ENCODE peak calls at places on chromosomes 4 and X, in four cellular contexts. D is GM20000; G is activated CD4-positive, alpha-beta memory T cell treated with anti-CD3 and anti-CD28 coated beads, Interleukin-2, amount 10 ng/mL, durations not matched to agents 7 days and 5 days; J is HT1080. O is an unnamed sample.
A peak's percentile ranks its signal among the peaks of the same experiment; 100 is the strongest.

GRCh38 chr4:73450398-73451004 is 14.5 kb downstream of the AFP start:
- DNase-seq in D (no peak), G (no peak), J (peak; percentile 89), O (no peak)

GRCh38 chrX:136865270-136866168 is 15.0 kb downstream of the RBMX start:
- DNase-seq in D (no peak), G (no peak), J (no peak), O (no peak)

GRCh38 chr4:111641813-111642579 is 503.3 kb upstream of the FAM241A start:
- DNase-seq in G (peak; percentile 20), J (peak; percentile 75), D (peak; percentile 64), O (peak; percentile 68)

GRCh38 chr4:23697722-23698121 is 192.1 kb downstream of the PPARGC1A start:
- DNase-seq in J (no peak), G (no peak), D (no peak), O (no peak)

GRCh38 chr4:107993969-107994368 is 4.3 kb downstream of the HADH start:
- DNase-seq in J (no peak), D (peak; percentile 62), G (no peak), O (no peak)

GRCh38 chrX:14802943-14803710 is 69.7 kb downstream of the FANCB start:
- DNase-seq in J (no peak), G (no peak), D (no peak), O (no peak)

GRCh38 chrX:153869473-153870287 is 16.3 kb downstream of the L1CAM start:
- DNase-seq in J (no peak), D (no peak), G (no peak), O (no peak)

GRCh38 chrX:93673869-93674271 is at the start of gene FAM133A:
- DNase-seq in J (no peak), D (no peak), G (no peak), O (no peak)

GRCh38 chrX:97199501-97199900 is 315.8 kb downstream of the RPA4 start:
- DNase-seq in G (no peak), J (no peak), D (no peak), O (no peak)

GRCh38 chr4:112270643-112271484 is 14.8 kb downstream of the TIFA start:
- DNase-seq in D (no peak), G (no peak), J (peak; percentile 85), O (no peak)

GRCh38 chr4:11355224-11355623 is 73.5 kb downstream of the HS3ST1 start:
- DNase-seq in J (peak; percentile 3), G (no peak), D (no peak), O (no peak)

GRCh38 chr4:7068883-7069282 is 1.0 kb upstream of the GRPEL1 start:
- DNase-seq in J (no peak), G (no peak), D (no peak), O (no peak)

GRCh38 chr4:113683143-113683542 is 78.4 kb downstream of the CAMK2D start:
- DNase-seq in G (peak; percentile 84), D (peak; percentile 67), J (no peak), O (peak; percentile 65)

GRCh38 chr4:76703676-76704075 is 194.3 kb downstream of the SOWAHB start:
- DNase-seq in D (no peak), J (no peak), G (no peak), O (no peak)

O was measured in DND-41.